ENCODE peak calls at places on chromosome 17, in eight cellular contexts. D is CD4-positive, CD25-positive, alpha-beta regulatory T cell; H is RWPE1; N is brain microvascular endothelial cell; R is endodermal cell; W is HCT116; V is psoas muscle; F is colonic mucosa. E is an unnamed sample.

GRCh38 chr17:62562656-62563055 is 64.8 kb upstream of the MRC2 start:
- DNase-seq in V (no peak), W (peak), R (no peak), H (no peak), N (peak), D (no peak), F (peak), E (no peak)

GRCh38 chr17:49602783-49603182 is 27.1 kb downstream of the NXPH3 start:
- DNase-seq in R (no peak), N (no peak), H (no peak), D (no peak), W (no peak), V (no peak), F (no peak), E (no peak)

GRCh38 chr17:50828508-50829170 is 6.7 kb upstream of the WFIKKN2 start:
- DNase-seq in W (no peak), D (no peak), N (no peak), F (no peak), V (no peak), H (no peak), R (no peak), E (no peak)

GRCh38 chr17:66930933-66931332 is 33.6 kb upstream of the CACNG4 start:
- DNase-seq in W (peak), V (no peak), N (no peak), D (no peak), H (peak), F (no peak), R (peak), E (no peak)

GRCh38 chr17:9140550-9141422 is 119.5 kb downstream of the NTN1 start:
- DNase-seq in D (no peak), R (no peak), H (no peak), F (no peak), W (no peak), V (no peak), N (no peak), E (no peak)

GRCh38 chr17:49022391-49022941 is 25.3 kb downstream of the IGF2BP1 start:
- DNase-seq in R (peak), V (no peak), D (no peak), F (no peak), W (no peak), H (peak), N (peak), E (no peak)

GRCh38 chr17:65472602-65473001 is 88.8 kb downstream of the AXIN2 start:
- DNase-seq in W (no peak), R (no peak), F (no peak), D (no peak), N (no peak), V (peak), H (no peak), E (no peak)

GRCh38 chr17:56866076-56866475 is 32.1 kb downstream of the DGKE start:
- DNase-seq in R (no peak), N (no peak), W (no peak), H (no peak), V (no peak), F (no peak), D (no peak), E (no peak)

GRCh38 chr17:55434721-55435120 is 13.1 kb upstream of the MMD start:
- DNase-seq in W (no peak), R (no peak), V (no peak), F (no peak), N (peak), D (no peak), H (no peak), E (no peak)

GRCh38 chr17:21297026-21297520 is 12.6 kb downstream of the MAP2K3 start:
- DNase-seq in W (no peak), V (no peak), D (no peak), F (no peak), R (no peak), N (no peak), H (no peak), E (no peak)
- H3K27ac ChIP-seq in W (no peak), V (peak), D (no peak), F (no peak), R (no peak), N (no peak), H (peak), E (no peak)

GRCh38 chr17:37098910-37099664 is 150.3 kb downstream of the AATF start:
- DNase-seq in R (peak), W (no peak), H (no peak), D (no peak), V (no peak), N (no peak), F (no peak), E (peak)

GRCh38 chr17:37097162-37097561 is 148.4 kb downstream of the AATF start:
- DNase-seq in D (no peak), F (no peak), R (no peak), V (no peak), W (no peak), N (no peak), H (no peak), E (no peak)

GRCh38 chr17:37101306-37101705 is 152.6 kb downstream of the AATF start:
- DNase-seq in R (no peak), H (no peak), F (no peak), D (no peak), V (no peak), W (no peak), N (no peak), E (no peak)

GRCh38 chr17:37103191-37103590 is 154.4 kb downstream of the AATF start:
- DNase-seq in H (no peak), F (no peak), R (peak), W (no peak), V (no peak), D (no peak), N (no peak), E (no peak)

GRCh38 chr17:37100231-37100630 is 151.5 kb downstream of the AATF start:
- DNase-seq in N (no peak), D (no peak), W (no peak), H (no peak), R (no peak), V (no peak), F (no peak), E (no peak)
- H3K27ac ChIP-seq in N (no peak), D (no peak), W (no peak), H (no peak), R (no peak), V (no peak), F (no peak), E (no peak)

GRCh38 chr17:42276359-42276608 is at the start of gene STAT5B:
- DNase-seq in W (no peak), D (peak), R (no peak), H (peak), N (peak), V (peak), F (peak), E (no peak)
- H3K27ac ChIP-seq in W (peak), D (peak), R (peak), H (peak), N (peak), V (peak), F (peak), E (no peak)

GRCh38 chr17:44469676-44470075 is 33.5 kb downstream of the GPATCH8 start:
- DNase-seq in D (no peak), N (no peak), H (no peak), W (no peak), V (no peak), R (no peak), F (no peak), E (no peak)

DNA sequence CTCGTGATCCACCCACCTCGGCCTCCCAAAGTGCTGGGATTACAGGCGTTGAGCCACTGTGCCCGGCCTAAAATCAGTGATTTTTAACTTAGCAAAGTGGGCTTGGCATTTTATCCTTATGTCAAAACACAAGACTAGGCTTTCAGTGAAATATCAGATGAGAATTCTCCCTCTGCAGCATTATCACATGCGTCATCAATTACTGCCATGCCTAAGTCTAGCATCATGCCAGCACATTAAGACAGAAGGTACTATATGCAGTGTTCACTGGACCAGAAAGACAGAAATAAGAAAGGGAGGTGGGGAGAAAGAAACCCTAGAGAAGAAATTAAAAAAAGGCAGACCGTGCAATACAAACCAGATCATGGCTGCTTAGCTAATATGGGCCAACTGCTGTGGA is 29.8 kb downstream of the GPATCH8 start:
- DNase-seq in V (no peak), W (no peak), D (no peak), N (no peak), R (no peak), F (no peak), H (no peak), E (no peak)
- H3K27ac ChIP-seq in V (no peak), W (no peak), D (no peak), N (no peak), R (no peak), F (no peak), H (no peak), E (no peak)

GRCh38 chr17:11899494-11899893 is 97.8 kb downstream of the ZNF18 start:
- DNase-seq in W (no peak), R (peak), V (no peak), D (no peak), N (no peak), H (no peak), F (no peak), E (no peak)
- H3K27ac ChIP-seq in W (no peak), R (no peak), V (no peak), D (no peak), N (no peak), H (no peak), F (no peak), E (no peak)

DNA sequence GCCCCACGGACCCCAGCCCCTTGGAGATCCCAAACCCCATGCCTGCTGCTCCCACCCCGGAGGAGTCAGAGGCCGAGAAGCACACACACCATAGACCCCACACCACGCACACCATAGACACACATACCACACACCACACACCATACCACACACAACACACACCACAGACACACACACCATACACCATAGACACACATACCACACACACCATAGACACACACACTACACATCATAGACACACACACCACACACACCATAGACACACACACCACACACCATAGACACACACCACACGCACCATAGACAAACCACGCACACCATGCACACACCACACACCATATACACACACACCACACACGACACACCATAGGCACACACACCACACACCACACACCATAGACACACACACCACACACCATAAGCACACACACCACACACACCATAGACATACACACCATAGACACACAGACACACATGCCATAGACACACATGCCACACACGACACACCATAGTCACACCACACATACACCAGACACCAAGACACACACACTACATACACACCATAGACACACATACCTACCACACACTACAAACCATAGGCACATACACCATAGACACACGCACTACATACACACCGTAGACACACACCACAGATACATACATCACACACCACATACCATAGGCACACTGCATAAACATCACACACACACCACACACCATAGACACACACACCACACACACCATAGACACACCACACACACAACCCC is 11.3 kb downstream of the TBC1D16 start:
- DNase-seq in V (no peak), W (no peak), N (no peak), H (no peak), D (no peak), R (no peak), F (no peak), E (no peak)
- H3K27ac ChIP-seq in V (no peak), W (peak), N (no peak), H (no peak), D (no peak), R (no peak), F (no peak), E (no peak)

GRCh38 chr17:78977681-78977943 is 2.1 kb downstream of the LGALS3BP start:
- DNase-seq in H (no peak), F (no peak), R (no peak), D (no peak), V (no peak), W (no peak), N (no peak), E (no peak)

GRCh38 chr17:78980624-78980972 is 875 bp upstream of the LGALS3BP start:
- DNase-seq in R (no peak), W (no peak), F (no peak), N (no peak), H (no peak), D (no peak), V (no peak), E (no peak)

GRCh38 chr17:78976907-78977680 is 2.6 kb downstream of the LGALS3BP start:
- DNase-seq in D (no peak), F (no peak), V (no peak), H (no peak), W (no peak), R (no peak), N (no peak), E (no peak)

GRCh38 chr17:78979780-78980623 is at the start of gene LGALS3BP:
- DNase-seq in V (peak), H (peak), F (peak), W (peak), R (peak), N (peak), D (peak), E (no peak)

GRCh38 chr17:78977992-78978973 is 1.4 kb downstream of the LGALS3BP start:
- DNase-seq in R (no peak), F (no peak), H (no peak), W (no peak), N (no peak), V (no peak), D (no peak), E (no peak)
- H3K27ac ChIP-seq in R (no peak), F (peak), H (peak), W (peak), N (no peak), V (peak), D (no peak), E (no peak)

DNA sequence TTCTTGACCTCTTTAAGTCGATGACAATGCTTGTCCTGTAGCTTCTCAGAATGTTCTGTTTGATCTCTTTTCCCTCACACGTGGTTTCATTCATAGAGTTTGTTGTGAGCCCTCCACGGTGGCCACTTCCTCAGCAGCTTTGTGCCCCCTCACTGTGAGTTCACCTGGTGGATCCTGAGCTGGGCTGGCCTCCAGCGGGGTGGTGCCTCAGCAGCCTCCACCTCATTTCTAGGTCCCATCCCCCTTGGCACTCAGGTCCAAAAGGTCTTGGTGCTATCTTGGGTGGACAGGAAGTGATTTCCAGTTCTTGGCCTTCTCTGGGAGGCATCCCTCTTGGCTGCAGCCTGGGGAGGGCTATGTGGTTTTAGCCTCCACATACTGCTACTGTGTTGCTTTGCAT is 203.2 kb upstream of the WSCD1 start:
- DNase-seq in R (no peak), V (no peak), H (no peak), N (no peak), D (no peak), W (no peak), F (no peak), E (no peak)
- H3K27ac ChIP-seq in R (no peak), V (no peak), H (no peak), N (no peak), D (no peak), W (no peak), F (no peak), E (no peak)